ENCODE peak calls at places on chromosomes 11 and 22, in six cellular contexts. I is NCI-H2029 treated with DMSO at 0.1 percent for 48 hours, V is PC-9, N is EH, E is A549, O is GOT3. L is an unnamed sample.
A peak's percentile ranks its signal among the peaks of the same experiment; 100 is the strongest.

GRCh38 chr22:16806401-16806800 is 18.8 kb downstream of the XKR3 start:
- DNase-seq in V (no peak), I (no peak), N (no peak), O (no peak), E (no peak), L (no peak)

GRCh38 chr22:21972293-21972779 is 10.3 kb downstream of the TOP3B start:
- DNase-seq in I (no peak), N (peak; percentile 35), E (peak; percentile 14), O (no peak), V (no peak), L (no peak)

GRCh38 chr22:27397948-27398330 is 403.6 kb downstream of the MN1 start:
- DNase-seq in V (no peak), I (no peak), E (no peak), N (no peak), O (no peak), L (no peak)

GRCh38 chr22:50341977-50342650 is 1.0 kb upstream of the PPP6R2 start:
- DNase-seq in O (peak; percentile 65), I (peak; percentile 15), V (peak; percentile 88), E (peak; percentile 83), N (peak; percentile 86), L (peak; percentile 88)

GRCh38 chr22:23409976-23410375 is 170.1 kb downstream of the IGLL1 start:
- DNase-seq in I (no peak), V (no peak), O (no peak), N (no peak), E (no peak), L (no peak)

GRCh38 chr11:8709002-8709672 is 26.5 kb downstream of the RPL27A start:
- DNase-seq in N (peak; percentile 99), V (no peak), E (no peak), O (no peak), I (no peak), L (no peak)

GRCh38 chr22:27115816-27116256 is 458.4 kb downstream of the MIAT start:
- DNase-seq in V (peak; percentile 51), N (peak; percentile 80), O (no peak), E (peak; percentile 92), I (no peak), L (no peak)

GRCh38 chr11:43786016-43786415 is 94.6 kb upstream of the ALKBH3 start:
- DNase-seq in E (no peak), N (no peak), V (no peak), O (no peak), I (no peak), L (no peak)

GRCh38 chr11:75425422-75425821 is 7.6 kb downstream of the KLHL35 start:
- DNase-seq in N (no peak), O (no peak), V (no peak), I (no peak), E (peak; percentile 38), L (no peak)

GRCh38 chr22:32830473-32830872 is 29.0 kb downstream of the TIMP3 start:
- DNase-seq in I (no peak), V (no peak), O (no peak), E (no peak), N (no peak), L (no peak)

GRCh38 chr11:1150769-1151365 is 6.9 kb upstream of the MUC5AC start:
- DNase-seq in V (peak; percentile 34), N (peak; percentile 7), O (peak; percentile 5), I (no peak), E (peak; percentile 93), L (no peak)

GRCh38 chr11:57306156-57306876 is 18.4 kb downstream of the TNKS1BP1 start:
- DNase-seq in I (no peak), E (no peak), N (no peak), V (no peak), O (no peak), L (no peak)

GRCh38 chr22:24554316-24555159 is at the start of gene GUCD1:
- DNase-seq in O (no peak), V (peak; percentile 11), N (peak; percentile 63), I (no peak), E (no peak), L (no peak)

GRCh38 chr11:128956401-128957203 is 13.9 kb upstream of the TP53AIP1 start:
- DNase-seq in E (peak; percentile 76), V (peak; percentile 50), I (peak; percentile 80), N (peak; percentile 82), O (no peak), L (peak; percentile 79)

GRCh38 chr11:94557391-94557790 is 9.8 kb upstream of the PIWIL4 start:
- DNase-seq in I (no peak), E (no peak), O (no peak), N (peak; percentile 69), V (no peak), L (no peak)

GRCh38 chr11:128931661-128932060 is 11.0 kb downstream of the TP53AIP1 start:
- DNase-seq in N (no peak), E (no peak), I (no peak), O (no peak), V (no peak), L (no peak)

GRCh38 chr11:64539239-64539638 is 51.8 kb upstream of the SLC22A12 start:
- DNase-seq in N (no peak), O (no peak), I (no peak), E (no peak), V (no peak), L (no peak)

GRCh38 chr22:49178246-49179005 is 649.2 kb downstream of the BRD1 start:
- DNase-seq in O (no peak), E (no peak), V (no peak), N (no peak), I (no peak), L (no peak)

GRCh38 chr22:23484651-23485050 is 95.4 kb downstream of the IGLL1 start:
- DNase-seq in O (no peak), N (no peak), V (no peak), I (no peak), E (no peak), L (no peak)